ENCODE peak calls at places on chromosomes 4 and X, in four cellular contexts. P is CD8-positive, alpha-beta T cell; W is MM.1S; J is heart right ventricle. D is an unnamed sample. For H3K36me3, the result is how much of the 10 kb centered on the place peaks cover.

GRCh38 chr4:41883988-41884737 is 51.1 kb upstream of the TMEM33 start:
- DNase-seq in P (no peak), W (no peak), J (no peak), D (no peak)

GRCh38 chr4:114479595-114479994 is 119.0 kb upstream of the UGT8 start:
- DNase-seq in W (no peak), J (no peak), P (no peak), D (no peak)

GRCh38 chr4:156870166-156870565 is 101.4 kb downstream of the PDGFC start:
- DNase-seq in P (no peak), J (no peak), W (no peak), D (no peak)

GRCh38 chr4:99790796-99791617 is 25.6 kb upstream of the DAPP1 start:
- DNase-seq in J (no peak), W (no peak), P (no peak), D (no peak)

GRCh38 chr4:109945056-109945455 is 32.4 kb downstream of the EGF start:
- DNase-seq in J (no peak), W (no peak), P (no peak), D (no peak)

GRCh38 chr4:48490680-48491513 is 845 bp downstream of the ZAR1 start:
- DNase-seq in J (no peak), P (no peak), W (no peak), D (peak)

GRCh38 chr4:89166971-89167475 is 55.7 kb downstream of the TIGD2 start:
- DNase-seq in J (no peak), P (no peak), W (no peak), D (no peak)

GRCh38 chr4:167721574-167721973 is 370.8 kb upstream of the ANXA10 start:
- DNase-seq in W (no peak), J (no peak), P (no peak), D (no peak)

GRCh38 chr4:145815626-145816025 is 123.0 kb downstream of the ZNF827 start:
- DNase-seq in W (no peak), J (no peak), P (no peak), D (no peak)

GRCh38 chrX:44344194-44344593 is 722 bp upstream of the EFHC2 start:
- DNase-seq in P (peak), W (peak), J (peak), D (peak)

GRCh38 chrX:9604111-9604907 is 139.5 kb downstream of the TBL1X start:
- DNase-seq in W (no peak), J (peak), P (no peak), D (peak)

GRCh38 chr4:108954880-108955279 is 192.0 kb upstream of the ETNPPL start:
- DNase-seq in J (no peak), P (no peak), W (no peak), D (no peak)

GRCh38 chr4:23819041-23819511 is 70.8 kb downstream of the PPARGC1A start:
- DNase-seq in J (peak), W (no peak), P (no peak), D (no peak)

GRCh38 chr4:41339812-41340809 is 83.4 kb downstream of the UCHL1 start:
- DNase-seq in P (no peak), W (no peak), J (no peak), D (no peak)

GRCh38 chr4:14771091-14771490 is 231.2 kb upstream of the CPEB2 start:
- DNase-seq in W (no peak), P (no peak), J (no peak), D (no peak)

GRCh38 chr4:26217961-26218676 is 102.7 kb upstream of the RBPJ start:
- DNase-seq in W (no peak), J (no peak), P (no peak), D (no peak)

GRCh38 chr4:136203199-136203598 is 1329.1 kb downstream of the PCDH18 start:
- DNase-seq in W (no peak), P (no peak), J (no peak), D (no peak)

GRCh38 chr4:60683357-60683756 is 516.8 kb upstream of the ADGRL3 start:
- DNase-seq in W (no peak), P (no peak), J (no peak), D (no peak)

GRCh38 chr4:106816501-106816900 is 219.6 kb downstream of the DKK2 start:
- DNase-seq in P (no peak), W (no peak), J (no peak), D (no peak)

GRCh38 chr4:39841894-39842293 is 135.8 kb downstream of the PDS5A start:
- DNase-seq in J (no peak), W (no peak), P (no peak), D (no peak)

GRCh38 chrX:136055651-136056221 is 70.5 kb downstream of the SLC9A6 start:
- DNase-seq in P (peak), W (no peak), J (no peak), D (no peak)

GRCh38 chrX:16836371-16836770 is 33.8 kb downstream of the RBBP7 start:
- DNase-seq in P (no peak), J (no peak), W (no peak), D (no peak)

GRCh38 chr4:100428051-100428450 is 89.8 kb downstream of the EMCN start:
- DNase-seq in P (no peak), J (no peak), W (no peak), D (no peak)

GRCh38 chrX:103347682-103348397 is 8.5 kb upstream of the TCEAL9 start:
- DNase-seq in W (no peak), J (no peak), P (no peak), D (no peak)

GRCh38 chr4:55214172-55214571 is 88.8 kb upstream of the KDR start:
- DNase-seq in W (no peak), J (no peak), P (no peak), D (no peak)

GRCh38 chrX:63101879-63102620 is 249.1 kb downstream of the SPIN4 start:
- DNase-seq in W (no peak), J (no peak), P (no peak), D (no peak)

GRCh38 chrX:989959-990510 is 222.4 kb downstream of the CRLF2 start:
- DNase-seq in P (peak), W (peak), J (peak), D (peak)

GRCh38 chr4:82560853-82561744 is 689 bp downstream of the TMEM150C start:
- DNase-seq in J (peak), P (no peak), W (no peak), D (peak)

GRCh38 chrX:46635186-46635585 is 61.6 kb downstream of the CHST7 start:
- DNase-seq in P (no peak), W (no peak), J (no peak), D (no peak)

GRCh38 chr4:57403591-57403990 is 293.4 kb upstream of the IGFBP7 start:
- DNase-seq in J (no peak), W (no peak), P (no peak), D (no peak)

GRCh38 chr4:16783119-16783518 is 115.3 kb downstream of the LDB2 start:
- DNase-seq in J (no peak), P (no peak), W (no peak), D (no peak)

GRCh38 chrX:78199851-78200250 is 60.4 kb upstream of the TAF9B start:
- DNase-seq in W (peak), P (no peak), J (no peak), D (no peak)

GRCh38 chr4:139686130-139686529 is 20.5 kb downstream of the MGST2 start:
- DNase-seq in J (no peak), P (no peak), W (no peak), D (no peak)

GRCh38 chr4:22003878-22004277 is 55.3 kb upstream of the KCNIP4 start:
- DNase-seq in W (no peak), P (no peak), J (no peak), D (no peak)

GRCh38 chr4:138487217-138487616 is 245.1 kb upstream of the SLC7A11 start:
- DNase-seq in J (no peak), W (no peak), P (no peak), D (no peak)
- H3K36me3 ChIP-seq in J (under half), W (under half), P (under half), D (under half)

DNA sequence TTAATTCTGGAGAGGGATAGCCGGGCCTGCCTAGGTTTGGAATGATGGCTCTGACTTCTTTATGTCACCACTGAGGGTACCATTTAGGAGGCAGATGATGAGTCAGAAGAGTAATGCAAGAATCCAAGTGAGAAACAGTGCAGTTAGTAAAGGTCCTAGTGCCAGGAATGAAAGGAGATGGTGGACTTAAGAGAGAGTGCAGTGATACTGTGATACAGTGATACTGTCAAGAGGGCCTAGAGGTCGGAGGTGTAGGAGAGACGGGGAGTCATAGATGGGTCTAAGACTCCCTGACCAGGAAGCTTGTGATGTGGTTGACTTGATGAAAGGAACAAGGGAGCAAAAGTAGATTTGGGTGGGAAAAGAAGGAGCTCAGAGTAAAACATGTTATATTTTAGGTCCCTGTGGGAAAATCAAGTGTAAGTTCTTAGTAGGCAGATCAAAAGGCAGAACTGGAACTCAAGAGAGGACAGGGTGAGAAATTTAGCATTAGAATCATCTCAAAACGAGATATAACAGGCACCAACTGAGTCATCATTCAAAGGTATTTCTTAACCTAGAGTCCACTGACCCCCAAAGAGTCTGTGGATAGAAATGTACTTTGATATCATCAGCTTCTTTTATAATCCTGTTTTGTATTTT is 85.0 kb downstream of the NFKB1 start:
- DNase-seq in P (no peak), W (no peak), J (no peak), D (no peak)
- H3K36me3 ChIP-seq in P (under half), W (under half), J (under half), D (under half)

GRCh38 chr4:2937986-2938385 is 25.2 kb downstream of the NOP14 start:
- DNase-seq in J (peak), W (no peak), P (peak), D (no peak)
- H3K36me3 ChIP-seq in J (under half), W (under half), P (under half), D (under half)

DNA sequence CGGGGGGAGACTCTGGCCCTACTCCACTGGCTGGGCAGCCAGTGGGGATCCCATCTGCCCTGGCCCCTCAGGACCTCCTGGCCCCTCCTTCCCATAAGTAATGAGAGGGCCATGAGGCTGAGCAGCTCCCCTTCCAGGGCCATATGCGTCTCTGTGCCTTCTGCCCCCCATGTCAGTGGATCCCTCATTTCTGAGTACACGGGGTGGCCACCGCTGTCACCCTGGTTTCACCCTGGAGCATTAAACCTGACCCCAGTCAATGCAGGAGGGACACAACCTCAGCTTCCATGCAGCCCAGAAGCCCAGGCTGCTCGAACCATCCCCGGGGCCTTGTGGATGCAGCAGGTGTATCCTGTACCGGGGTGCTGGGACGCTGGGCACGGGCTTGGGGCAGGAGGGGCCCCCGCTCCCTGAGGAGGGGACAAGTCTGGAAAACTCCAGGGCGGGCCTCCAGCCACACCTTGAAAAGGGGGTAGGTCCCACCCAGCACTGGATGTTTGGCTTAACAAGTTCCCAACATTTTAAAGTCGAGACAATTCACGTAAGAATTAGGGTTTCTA is 24.2 kb downstream of the ATP5ME start:
- DNase-seq in W (no peak), J (no peak), P (no peak), D (peak)
- H3K36me3 ChIP-seq in W (under half), J (under half), P (under half), D (under half)

GRCh38 chr4:10109995-10110670 is 6.5 kb downstream of the WDR1 start:
- DNase-seq in W (no peak), P (no peak), J (no peak), D (peak)
- H3K36me3 ChIP-seq in W (under half), P (half or more), J (under half), D (under half)